ENCODE peak calls at places on chromosome 14, in five cellular contexts. K is HepG2, B is NT2/D1, P is H1, O is GM12878. G is an unnamed sample.

GRCh38 chr14:51304428-51304827 is 64.4 kb downstream of the TMX1 start:
- DNase-seq in K (no peak), B (peak; percentile 8), P (no peak), O (no peak), G (no peak)

GRCh38 chr14:20848316-20848954 is 42.8 kb upstream of the RNASE3 start:
- DNase-seq in K (no peak), B (no peak), P (no peak), O (no peak), G (no peak)

GRCh38 chr14:104422301-104423223 is 157.0 kb upstream of the C14orf180 start:
- DNase-seq in K (no peak), B (no peak), P (no peak), O (no peak), G (no peak)

GRCh38 chr14:81625343-81625742 is 91.7 kb upstream of the SEL1L start:
- DNase-seq in K (peak; percentile 28), B (no peak), P (no peak), O (no peak), G (peak; percentile 19)

GRCh38 chr14:25237845-25238244 is 187.9 kb upstream of the STXBP6 start:
- DNase-seq in K (peak; percentile 59), B (peak; percentile 33), P (peak; percentile 55), O (no peak), G (peak; percentile 24)

GRCh38 chr14:49641697-49642129 is 6.7 kb upstream of the DNAAF2 start:
- DNase-seq in K (peak; percentile 96), B (no peak), P (no peak), O (no peak), G (peak; percentile 10)

GRCh38 chr14:95958105-95958504 is 81.1 kb upstream of the C14orf132 start:
- DNase-seq in K (no peak), B (no peak), P (no peak), O (no peak), G (no peak)

GRCh38 chr14:26598081-26598671 is 343 bp upstream of the NOVA1 start:
- DNase-seq in K (peak; percentile 77), B (peak; percentile 82), P (peak; percentile 96), O (no peak), G (peak; percentile 84)

GRCh38 chr14:90416649-90417237 is 19.9 kb downstream of the CALM1 start:
- DNase-seq in K (no peak), B (no peak), P (no peak), O (no peak), G (no peak)

GRCh38 chr14:90418053-90418452 is 21.2 kb downstream of the CALM1 start:
- DNase-seq in K (no peak), B (no peak), P (no peak), O (no peak), G (no peak)

GRCh38 chr14:90421001-90421580 is 24.3 kb downstream of the CALM1 start:
- DNase-seq in K (no peak), B (no peak), P (no peak), O (no peak), G (no peak)

GRCh38 chr14:90421621-90422020 is 24.8 kb downstream of the CALM1 start:
- DNase-seq in K (no peak), B (no peak), P (no peak), O (no peak), G (no peak)

DNA sequence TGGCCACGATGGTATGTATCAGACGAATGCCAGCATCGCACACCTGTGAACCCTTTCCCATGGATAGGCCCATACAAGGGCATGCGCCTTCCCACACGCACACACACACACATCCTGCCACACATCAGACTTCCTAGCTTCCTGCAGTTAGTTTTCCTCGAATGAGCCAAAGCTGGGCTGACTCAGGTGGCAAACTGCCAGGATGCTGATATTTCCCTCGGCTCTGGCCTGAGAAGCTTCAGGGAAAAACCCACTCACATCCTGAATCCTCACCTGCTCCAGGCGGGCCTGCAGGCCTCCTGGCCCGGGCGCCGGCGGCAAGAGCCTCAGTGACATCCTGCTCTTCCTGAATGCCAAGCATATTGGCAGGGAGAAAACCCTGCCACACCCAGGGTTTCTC is 22.4 kb downstream of the CALM1 start:
- DNase-seq in K (no peak), B (no peak), P (no peak), O (no peak), G (no peak)
- TF ChIP-seq SUZ12 in K (no peak), B (no peak), P (no peak), O (no peak), G (no peak)

GRCh38 chr14:63564318-63564717 is 21.1 kb upstream of the PPP2R5E start:
- DNase-seq in K (no peak), B (no peak), P (no peak), O (no peak), G (no peak)
- TF ChIP-seq SUZ12 in K (no peak), B (no peak), P (no peak), O (no peak), G (no peak)

DNA sequence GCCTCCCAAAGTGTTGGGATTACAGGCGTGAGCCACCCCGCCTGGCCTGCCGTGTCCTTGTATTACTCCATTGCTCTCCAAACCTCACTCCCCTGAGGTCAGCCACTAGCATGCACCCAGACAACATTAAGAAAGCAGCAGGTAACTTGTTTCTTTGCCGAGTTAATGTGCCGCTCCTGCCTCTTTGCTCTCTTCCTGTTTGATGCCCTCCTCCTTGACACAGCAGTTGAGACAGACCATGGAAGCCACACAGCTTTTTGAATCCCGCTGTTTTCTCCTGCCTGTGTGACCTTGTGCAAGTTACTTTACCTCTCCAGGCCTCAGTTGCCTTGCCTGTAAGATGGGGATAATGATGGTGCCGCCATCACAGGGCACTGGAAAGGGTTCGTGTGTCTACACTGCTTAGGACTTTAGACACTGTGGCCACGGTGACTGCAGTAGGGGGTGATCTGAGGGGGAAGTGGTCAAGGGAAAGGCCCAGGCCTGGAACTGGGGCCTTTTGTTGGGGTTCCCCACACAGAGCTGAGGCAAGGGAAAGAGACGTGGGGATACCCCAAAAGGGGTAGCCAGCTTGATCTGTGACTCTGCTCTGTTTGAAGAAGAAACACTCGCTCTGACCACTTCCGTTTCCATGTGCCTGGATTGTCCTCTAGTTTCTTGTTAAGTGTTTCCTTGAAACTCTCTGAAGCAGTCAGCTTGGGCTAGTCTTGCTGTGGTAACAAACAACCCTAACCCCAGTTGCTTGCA is 69.3 kb downstream of the RIN3 start:
- DNase-seq in K (no peak), B (no peak), P (no peak), O (peak; percentile 81), G (no peak)
- TF ChIP-seq SUZ12 in K (no peak), B (no peak), P (no peak), O (no peak), G (no peak)

GRCh38 chr14:74611672-74612345 is at the start of gene LTBP2:
- DNase-seq in K (no peak), B (no peak), P (no peak), O (no peak), G (no peak)

GRCh38 chr14:74610866-74611671 is 968 bp downstream of the LTBP2 start:
- DNase-seq in K (no peak), B (no peak), P (peak; percentile 76), O (no peak), G (no peak)

GRCh38 chr14:74608959-74609611 is 3.0 kb downstream of the LTBP2 start:
- DNase-seq in K (peak; percentile 67), B (peak; percentile 65), P (peak; percentile 96), O (peak; percentile 45), G (peak; percentile 77)

GRCh38 chr14:74610199-74610865 is 1.7 kb downstream of the LTBP2 start:
- DNase-seq in K (no peak), B (no peak), P (no peak), O (no peak), G (no peak)

DNA sequence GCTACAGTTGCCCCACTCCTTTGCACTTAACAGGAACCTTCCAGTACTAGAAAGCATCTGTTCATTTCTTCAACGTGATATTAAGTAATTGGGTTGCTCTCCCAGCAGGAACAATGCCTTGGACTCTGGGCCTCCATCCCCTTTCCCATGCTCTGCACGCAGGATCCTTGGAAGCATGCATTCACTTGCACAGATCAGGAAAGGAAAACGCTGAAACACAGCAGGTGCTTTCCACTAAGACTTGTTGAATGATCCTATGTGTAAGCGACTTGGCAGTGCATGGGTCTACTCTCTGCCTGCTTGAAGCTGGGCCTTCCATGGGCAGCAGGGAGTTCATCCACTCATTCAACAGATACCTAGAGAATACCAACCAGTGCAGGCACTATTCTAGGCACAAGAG is 2.3 kb downstream of the LTBP2 start:
- DNase-seq in K (no peak), B (no peak), P (no peak), O (no peak), G (no peak)
- TF ChIP-seq SUZ12 in K (no peak), B (no peak), P (no peak), O (no peak), G (no peak)

GRCh38 chr14:58560208-58560607 is 77.6 kb upstream of the DACT1 start:
- DNase-seq in K (no peak), B (no peak), P (no peak), O (no peak), G (no peak)
- TF ChIP-seq SUZ12 in K (no peak), B (no peak), P (no peak), O (no peak), G (no peak)

DNA sequence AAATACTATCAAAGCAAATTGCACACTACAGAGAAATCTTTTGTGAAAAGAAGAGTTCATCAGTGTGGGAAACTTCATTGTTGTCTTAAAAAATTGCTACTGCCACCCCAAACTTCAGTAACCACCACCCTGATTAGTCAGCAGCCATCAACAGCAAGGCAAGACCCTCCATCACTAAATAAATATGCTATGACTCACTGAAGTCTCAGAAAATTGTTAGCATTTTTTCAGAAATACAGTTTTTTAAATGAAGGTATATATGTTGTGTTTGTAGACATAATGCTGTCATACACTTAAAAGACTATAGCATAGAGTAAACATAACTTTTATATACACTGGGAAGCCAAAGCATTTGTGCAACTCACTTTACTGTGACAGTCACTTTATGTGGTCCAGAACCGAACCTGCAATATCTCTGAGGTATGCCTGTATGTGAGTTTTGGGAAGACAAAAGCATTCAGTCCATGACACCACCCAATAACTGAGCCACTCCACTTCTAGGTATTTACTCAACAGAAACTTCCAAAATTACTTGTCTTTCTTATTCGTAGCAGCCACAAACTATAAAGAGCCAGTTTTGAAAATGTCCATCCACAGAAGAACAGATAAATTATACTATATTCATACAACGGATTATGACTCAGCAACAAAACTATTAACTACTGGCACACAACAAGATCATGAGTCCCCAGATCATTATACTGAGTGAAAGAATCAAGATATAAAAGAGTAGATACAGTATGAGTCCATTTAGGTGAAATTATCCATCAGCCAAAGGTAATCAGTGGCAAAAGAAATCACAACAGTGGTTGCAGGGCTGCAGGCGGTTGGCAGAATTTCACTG is 649.6 kb downstream of the BCL11B start:
- DNase-seq in K (no peak), B (no peak), P (no peak), O (no peak), G (no peak)
- TF ChIP-seq SUZ12 in K (no peak), B (no peak), P (no peak), O (no peak), G (no peak)

GRCh38 chr14:87503711-87504110 is 489.3 kb downstream of the GALC start:
- DNase-seq in K (no peak), B (peak; percentile 20), P (no peak), O (no peak), G (no peak)

GRCh38 chr14:87508333-87508732 is 484.6 kb downstream of the GALC start:
- DNase-seq in K (no peak), B (no peak), P (no peak), O (no peak), G (no peak)
- TF ChIP-seq SUZ12 in K (no peak), B (no peak), P (no peak), O (no peak), G (no peak)

G was measured in HEK293T.